ENCODE peak calls at places on chromosomes 12 and 14, in seven cellular contexts. Z is NB4, R is WERI-Rb-1, E is body of pancreas, N is IMR-90, C is HAP-1, Q is heart left ventricle. X is an unnamed sample.

GRCh38 chr12:47547077-47547476 is 158.8 kb downstream of the RPAP3 start:
- DNase-seq in Q (no peak), N (peak), Z (no peak), E (no peak), C (no peak), R (no peak), X (peak)

GRCh38 chr12:10304161-10304574 is 3.5 kb upstream of the KLRD1 start:
- DNase-seq in Z (no peak), E (no peak), N (peak), C (no peak), R (no peak), Q (no peak), X (peak)

GRCh38 chr12:112382866-112383265 is 635 bp upstream of the HECTD4 start:
- DNase-seq in Z (no peak), R (no peak), N (no peak), C (no peak), E (no peak), Q (no peak), X (no peak)

GRCh38 chr12:10113920-10114319 is 15.1 kb upstream of the CLEC1A start:
- DNase-seq in R (no peak), Z (no peak), C (no peak), Q (no peak), N (no peak), E (no peak), X (no peak)

GRCh38 chr12:78229491-78230209 is 399.0 kb downstream of the NAV3 start:
- DNase-seq in R (peak), Z (peak), E (peak), Q (no peak), N (peak), C (peak), X (peak)

GRCh38 chr12:47820631-47821345 is 1.1 kb upstream of the HDAC7 start:
- DNase-seq in E (peak), N (peak), Z (no peak), C (peak), Q (peak), R (no peak), X (peak)

GRCh38 chr12:195191-195590 is 18.8 kb downstream of the SLC6A12 start:
- DNase-seq in E (no peak), Z (no peak), R (no peak), Q (no peak), C (no peak), N (no peak), X (no peak)

GRCh38 chr14:81268016-81268416 is 47.3 kb upstream of the GTF2A1 start:
- DNase-seq in E (no peak), N (peak), Q (no peak), C (no peak), R (no peak), Z (peak), X (no peak)

GRCh38 chr14:21923820-21924219 is 250.2 kb upstream of the OR4E1 start:
- DNase-seq in N (no peak), Z (no peak), Q (no peak), C (no peak), R (no peak), E (no peak), X (no peak)

GRCh38 chr12:45543887-45544286 is 185.6 kb upstream of the ARID2 start:
- DNase-seq in E (peak), R (peak), N (peak), C (peak), Z (peak), Q (peak), X (peak)
- H3K4me3 ChIP-seq in E (no peak), R (no peak), N (no peak), C (no peak), Z (no peak), Q (no peak), X (no peak)

GRCh38 chr14:104316121-104316722 is 177.8 kb downstream of the KIF26A start:
- DNase-seq in N (no peak), R (no peak), Z (no peak), E (no peak), C (no peak), Q (no peak), X (no peak)
- H3K4me3 ChIP-seq in N (no peak), R (no peak), Z (no peak), E (no peak), C (no peak), Q (no peak), X (no peak)

DNA sequence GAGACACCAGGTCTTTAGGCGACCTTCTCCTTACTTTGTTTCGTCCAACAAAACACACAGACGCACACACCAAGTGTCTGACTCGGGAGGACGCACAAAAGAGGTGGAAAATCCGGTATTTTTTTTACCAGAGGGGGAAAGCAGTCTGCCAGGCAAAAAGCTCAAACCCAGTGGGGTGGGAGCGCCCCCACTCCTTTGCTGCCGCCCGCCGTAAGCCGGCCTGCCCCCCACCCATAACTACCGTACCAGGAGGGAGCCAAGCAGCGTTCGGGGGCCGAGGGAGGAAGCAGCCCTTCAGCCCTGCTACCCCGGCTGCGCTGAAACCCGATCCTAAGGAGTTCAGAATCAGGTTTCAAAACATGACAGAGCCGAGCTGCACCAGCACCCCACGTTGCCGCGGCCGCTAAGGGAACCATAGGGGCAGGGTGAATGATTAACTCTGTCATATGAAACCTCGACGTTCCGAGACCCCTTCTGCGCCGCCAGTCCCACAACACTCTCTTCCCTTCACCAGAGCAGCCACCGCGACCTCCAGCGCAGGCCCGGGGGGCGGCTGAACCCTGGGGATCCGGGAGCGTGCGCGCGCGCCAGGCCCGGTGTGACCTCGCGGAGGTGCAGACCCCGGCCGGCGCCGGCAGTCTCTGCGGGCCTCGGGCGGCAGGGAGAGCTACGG is 1.9 kb downstream of the SIX4 start:
- DNase-seq in Q (no peak), C (peak), E (peak), Z (peak), R (peak), N (peak), X (peak)
- H3K4me3 ChIP-seq in Q (peak), C (peak), E (peak), Z (peak), R (peak), N (peak), X (peak)

GRCh38 chr14:50335989-50336391 is 23.9 kb downstream of the DMAC2L start:
- DNase-seq in Z (peak), Q (peak), C (no peak), N (peak), E (peak), R (peak), X (peak)
- H3K4me3 ChIP-seq in Z (no peak), Q (no peak), C (no peak), N (no peak), E (no peak), R (peak), X (no peak)

GRCh38 chr14:64541261-64541970 is 875 bp downstream of the HSPA2 start:
- DNase-seq in C (no peak), Z (no peak), N (no peak), E (peak), Q (no peak), R (no peak), X (peak)

GRCh38 chr14:64542839-64543207 is 2.3 kb downstream of the HSPA2 start:
- DNase-seq in R (no peak), N (no peak), E (no peak), C (no peak), Z (no peak), Q (no peak), X (no peak)

GRCh38 chr14:64544607-64545312 is 4.2 kb downstream of the HSPA2 start:
- DNase-seq in E (no peak), Z (no peak), Q (no peak), R (no peak), N (peak), C (no peak), X (peak)

GRCh38 chr14:64540208-64541202 is at the start of gene HSPA2:
- DNase-seq in N (peak), Q (peak), C (no peak), E (peak), R (no peak), Z (peak), X (peak)

DNA sequence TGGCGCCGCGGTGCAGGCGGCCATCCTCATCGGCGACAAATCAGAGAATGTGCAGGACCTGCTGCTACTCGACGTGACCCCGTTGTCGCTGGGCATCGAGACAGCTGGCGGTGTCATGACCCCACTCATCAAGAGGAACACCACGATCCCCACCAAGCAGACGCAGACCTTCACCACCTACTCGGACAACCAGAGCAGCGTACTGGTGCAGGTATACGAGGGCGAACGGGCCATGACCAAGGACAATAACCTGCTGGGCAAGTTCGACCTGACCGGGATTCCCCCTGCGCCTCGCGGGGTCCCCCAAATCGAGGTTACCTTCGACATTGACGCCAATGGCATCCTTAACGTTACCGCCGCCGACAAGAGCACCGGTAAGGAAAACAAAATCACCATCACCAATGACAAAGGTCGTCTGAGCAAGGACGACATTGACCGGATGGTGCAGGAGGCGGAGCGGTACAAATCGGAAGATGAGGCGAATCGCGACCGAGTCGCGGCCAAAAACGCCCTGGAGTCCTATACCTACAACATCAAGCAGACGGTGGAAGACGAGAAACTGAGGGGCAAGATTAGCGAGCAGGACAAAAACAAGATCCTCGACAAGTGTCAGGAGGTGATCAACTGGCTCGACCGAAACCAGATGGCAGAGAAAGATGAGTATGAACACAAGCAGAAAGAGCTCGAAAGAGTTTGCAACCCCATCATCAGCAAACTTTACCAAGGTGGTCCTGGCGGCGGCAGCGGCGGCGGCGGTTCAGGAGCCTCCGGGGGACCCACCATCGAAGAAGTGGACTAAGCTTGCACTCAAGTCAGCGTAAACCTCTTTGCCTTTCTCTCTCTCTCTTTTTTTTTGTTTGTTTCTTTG is 1.7 kb downstream of the HSPA2 start:
- DNase-seq in Q (no peak), R (no peak), E (peak), C (no peak), Z (no peak), N (no peak), X (no peak)
- H3K4me3 ChIP-seq in Q (peak), R (no peak), E (peak), C (no peak), Z (no peak), N (peak), X (peak)

DNA sequence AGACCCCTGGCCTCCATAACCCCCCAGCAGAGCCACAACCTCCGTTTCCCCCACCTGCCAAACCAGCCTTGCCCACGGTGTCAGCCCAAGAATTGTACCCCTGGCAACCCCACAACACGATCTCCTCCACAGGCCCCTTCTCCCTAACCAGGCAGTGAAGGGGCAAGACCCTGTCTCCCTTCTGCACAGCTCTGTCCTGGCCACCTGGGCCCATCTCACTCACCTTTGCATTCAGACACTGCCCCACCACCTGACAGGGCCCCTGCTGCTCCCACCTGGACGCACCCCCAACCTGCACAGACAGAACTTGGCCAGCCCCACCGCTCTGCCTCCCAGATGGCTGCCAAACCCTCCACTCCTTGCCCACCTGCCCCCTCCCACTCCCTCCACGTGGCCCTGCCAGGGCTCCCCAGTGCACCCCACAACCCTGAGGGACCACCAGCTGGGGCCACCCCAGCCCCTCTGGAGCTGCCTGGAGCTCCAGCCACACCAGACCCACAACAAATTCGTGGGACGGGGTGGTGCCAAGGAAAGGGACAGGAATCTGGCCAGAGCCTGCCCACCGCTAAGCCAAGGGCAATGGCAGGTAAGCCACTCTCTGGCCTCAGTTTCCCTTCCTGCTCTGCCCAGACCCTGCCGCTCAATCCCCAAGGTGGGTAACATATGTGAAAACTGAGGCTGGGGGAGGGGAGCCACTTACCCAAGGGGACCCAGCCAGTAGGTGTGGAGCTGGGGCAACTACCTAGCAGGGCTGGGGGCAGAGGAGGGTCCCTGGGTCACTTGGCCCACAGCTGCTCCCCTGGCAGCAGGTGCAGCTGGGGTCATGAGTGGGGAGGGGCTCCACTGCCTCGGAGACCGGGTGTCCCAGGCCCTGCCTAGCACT is 11.7 kb downstream of the AHNAK2 start:
- DNase-seq in E (no peak), N (no peak), R (peak), Q (peak), Z (no peak), C (no peak), X (no peak)
- H3K4me3 ChIP-seq in E (no peak), N (no peak), R (no peak), Q (no peak), Z (no peak), C (no peak), X (no peak)

DNA sequence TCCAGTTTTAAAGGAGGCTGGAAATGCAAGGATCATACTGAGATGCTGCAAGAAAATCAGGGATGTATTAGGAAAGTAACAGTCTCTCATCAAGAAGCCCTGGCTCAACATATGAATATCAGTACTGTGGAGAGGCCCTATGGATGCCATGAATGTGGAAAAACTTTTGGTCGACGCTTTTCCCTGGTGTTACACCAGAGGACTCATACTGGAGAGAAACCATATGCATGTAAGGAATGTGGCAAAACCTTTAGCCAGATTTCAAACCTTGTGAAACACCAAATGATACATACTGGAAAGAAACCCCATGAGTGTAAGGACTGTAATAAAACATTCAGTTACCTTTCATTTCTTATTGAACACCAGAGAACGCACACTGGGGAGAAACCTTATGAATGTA is 24.5 kb downstream of the ZNF891 start:
- DNase-seq in Q (no peak), E (no peak), Z (peak), C (no peak), N (no peak), R (no peak), X (peak)
- H3K4me3 ChIP-seq in Q (no peak), E (no peak), Z (no peak), C (no peak), N (no peak), R (no peak), X (no peak)

DNA sequence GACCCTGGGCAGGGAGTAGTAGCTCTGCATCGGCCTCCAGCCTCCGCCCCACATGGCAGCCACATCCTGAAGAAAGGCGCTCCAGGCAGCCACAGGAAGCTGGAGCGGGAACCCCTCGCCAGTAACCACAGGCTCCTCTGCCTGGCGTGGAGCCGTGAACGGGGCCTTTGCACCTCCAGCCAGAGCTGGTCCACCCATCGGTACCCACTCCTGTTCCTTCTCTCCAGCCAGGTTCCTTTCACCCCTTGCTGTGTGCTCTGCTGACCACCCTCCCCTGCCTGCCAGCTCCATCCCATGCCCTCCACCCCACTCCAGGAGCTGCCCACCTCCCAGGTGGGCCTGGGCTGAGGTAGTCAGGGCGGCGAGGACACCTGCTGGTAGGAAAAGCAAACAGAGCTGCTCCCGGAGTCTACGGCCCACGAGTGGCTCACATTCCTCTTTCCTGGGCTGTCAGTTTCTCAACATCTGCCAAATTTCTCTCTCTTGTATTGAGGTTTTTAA is 2.7 kb downstream of the TGFB3 start:
- DNase-seq in E (peak), Z (peak), Q (no peak), N (peak), C (peak), R (peak), X (peak)
- H3K4me3 ChIP-seq in E (no peak), Z (no peak), Q (peak), N (no peak), C (no peak), R (no peak), X (peak)

GRCh38 chr14:94077111-94077821 is 3.7 kb downstream of the DDX24 start:
- DNase-seq in C (no peak), E (no peak), Z (no peak), N (no peak), Q (no peak), R (no peak), X (no peak)
- H3K4me3 ChIP-seq in C (no peak), E (no peak), Z (peak), N (peak), Q (peak), R (no peak), X (peak)

X was measured in fibroblast of villous mesenchyme.